ENCODE peak calls at places on chromosomes 6 and 20, in nine cellular contexts. Q is non-pigmented ciliary epithelial cell; V is fibroblast of mammary gland; K is AG09319; S is Kasumi-1; J is activated naive CD4-positive, alpha-beta T cell treated with anti-CD3 and anti-CD28 coated beads for 36 hours; W is LHCN-M2; I is NAMALWA; O is dermis blood vessel endothelial cell. M is an unnamed sample.

GRCh38 chr6:156718647-156719394 is 58.4 kb upstream of the ARID1B start:
- DNase-seq in Q (peak), V (peak), K (no peak), S (peak), J (no peak), W (peak), I (no peak), O (no peak), M (peak)

GRCh38 chr20:32655903-32656500 is 17.7 kb downstream of the C20orf203 start:
- DNase-seq in Q (no peak), V (no peak), K (no peak), S (no peak), J (no peak), W (no peak), I (no peak), O (no peak), M (no peak)

GRCh38 chr6:35736293-35736894 is 438 bp upstream of the ARMC12 start:
- DNase-seq in Q (no peak), V (peak), K (no peak), S (peak), J (peak), W (peak), I (peak), O (peak), M (peak)

GRCh38 chr6:25169551-25170335 is 109.4 kb upstream of the CARMIL1 start:
- DNase-seq in Q (no peak), V (peak), K (no peak), S (no peak), J (no peak), W (no peak), I (no peak), O (no peak), M (no peak)

GRCh38 chr6:117449549-117450439 is 24.1 kb upstream of the ROS1 start:
- DNase-seq in Q (no peak), V (peak), K (peak), S (peak), J (peak), W (peak), I (peak), O (peak), M (peak)

GRCh38 chr6:165556116-165556843 is 106.8 kb downstream of the PDE10A start:
- DNase-seq in Q (no peak), V (no peak), K (no peak), S (no peak), J (no peak), W (peak), I (no peak), O (peak), M (peak)

GRCh38 chr20:4090756-4091331 is 75.5 kb upstream of the RNF24 start:
- DNase-seq in Q (no peak), V (peak), K (peak), S (no peak), J (no peak), W (peak), I (no peak), O (no peak), M (no peak)

GRCh38 chr20:57332105-57333089 is 2.8 kb downstream of the SPO11 start:
- DNase-seq in Q (no peak), V (no peak), K (no peak), S (peak), J (no peak), W (no peak), I (peak), O (no peak), M (no peak)

GRCh38 chr20:43404880-43405279 is 52.8 kb upstream of the SRSF6 start:
- DNase-seq in Q (no peak), V (peak), K (no peak), S (no peak), J (peak), W (no peak), I (peak), O (peak), M (peak)

GRCh38 chr20:822651-823325 is 10.7 kb upstream of the FAM110A start:
- DNase-seq in Q (no peak), V (no peak), K (no peak), S (no peak), J (no peak), W (no peak), I (peak), O (no peak), M (no peak)

GRCh38 chr6:99092009-99092408 is 144.3 kb upstream of the FBXL4 start:
- DNase-seq in Q (no peak), V (no peak), K (no peak), S (no peak), J (no peak), W (no peak), I (no peak), O (no peak), M (no peak)

M was measured in SJCRH30.